ENCODE peak calls at places on chromosomes 7 and 10, in ten cellular contexts. V is activated effector memory CD4-positive, alpha-beta T cell treated with anti-CD3 and anti-CD28 coated beads, Interleukin-2, amount 50 U/mL, for 16 hours; U is AG04450; B is NCI-H1417 treated with DMSO at 0.1 percent for 48 hours; C is progenitor cell of endocrine pancreas; X is osteocyte; I is fibroblast of lung; S is fibroblast of pulmonary artery; Z is occipital lobe; L is astrocyte of the spinal cord. Q is an unnamed sample.
A peak's percentile ranks its signal among the peaks of the same experiment; 100 is the strongest.

GRCh38 chr7:105350906-105351305 is 37.8 kb downstream of the SRPK2 start:
- DNase-seq in S (no peak), V (no peak), I (no peak), C (no peak), U (no peak), L (no peak), X (no peak), Z (no peak), B (no peak), Q (no peak)

GRCh38 chr10:93435061-93435491 is 47.1 kb downstream of the MYOF start:
- DNase-seq in B (no peak), V (no peak), X (no peak), S (no peak), C (no peak), U (no peak), L (no peak), Z (no peak), I (peak; percentile 51), Q (peak; percentile 33)

GRCh38 chr10:46550795-46551700 is 5.4 kb downstream of the GPRIN2 start:
- DNase-seq in B (no peak), L (no peak), U (no peak), Z (no peak), C (peak; percentile 7), X (peak; percentile 84), V (peak; percentile 59), I (no peak), S (no peak), Q (no peak)

GRCh38 chr10:121668336-121669009 is 70.2 kb upstream of the FGFR2 start:
- DNase-seq in I (no peak), S (no peak), U (no peak), Z (peak; percentile 45), C (no peak), V (no peak), L (peak; percentile 64), X (no peak), B (no peak), Q (no peak)

GRCh38 chr7:155851892-155852291 is 39.6 kb upstream of the SHH start:
- DNase-seq in V (peak; percentile 52), I (no peak), C (no peak), U (no peak), S (no peak), X (peak; percentile 81), L (no peak), Z (no peak), B (no peak), Q (no peak)

GRCh38 chr10:74924251-74924954 is 98.0 kb downstream of the KAT6B start:
- DNase-seq in I (peak; percentile 98), U (peak; percentile 82), C (no peak), X (no peak), L (peak; percentile 89), V (no peak), Z (no peak), S (peak; percentile 93), B (no peak), Q (peak; percentile 97)

GRCh38 chr10:46551701-46552525 is 4.5 kb downstream of the GPRIN2 start:
- DNase-seq in L (no peak), B (no peak), Z (no peak), U (no peak), I (no peak), V (peak; percentile 60), C (peak; percentile 10), X (no peak), S (no peak), Q (no peak)

GRCh38 chr10:130740788-130741785 is 570.4 kb downstream of the TCERG1L start:
- DNase-seq in I (no peak), C (no peak), Z (no peak), V (peak; percentile 30), L (no peak), U (no peak), X (no peak), S (no peak), B (no peak), Q (no peak)

GRCh38 chr10:131961047-131961776 is 20.5 kb downstream of the BNIP3 start:
- DNase-seq in C (no peak), S (no peak), L (no peak), V (peak; percentile 62), U (no peak), B (no peak), Z (no peak), X (no peak), I (no peak), Q (no peak)

GRCh38 chr7:27097686-27098492 is 2.1 kb upstream of the HOXA1 start:
- DNase-seq in Z (no peak), B (no peak), V (no peak), U (no peak), L (peak; percentile 29), X (no peak), C (no peak), S (no peak), I (peak; percentile 53), Q (peak; percentile 29)

GRCh38 chr10:69438531-69439349 is 12.5 kb upstream of the TSPAN15 start:
- DNase-seq in I (peak; percentile 8), S (no peak), X (no peak), V (no peak), L (peak; percentile 4), U (no peak), B (no peak), C (no peak), Z (no peak), Q (peak; percentile 86)

GRCh38 chr7:51350195-51350896 is 33.7 kb upstream of the COBL start:
- DNase-seq in U (no peak), Z (no peak), B (no peak), X (peak; percentile 63), C (no peak), I (peak; percentile 6), V (no peak), L (peak; percentile 21), S (no peak), Q (no peak)

GRCh38 chr7:1210321-1210978 is 22.2 kb upstream of the UNCX start:
- DNase-seq in I (no peak), U (no peak), L (no peak), X (no peak), C (no peak), B (no peak), Z (no peak), V (no peak), S (no peak), Q (peak; percentile 39)

Q was measured in EH.